ENCODE peak calls at places on chromosomes 12 and 14, in six cellular contexts. C is CD4-positive, alpha-beta T cell; L is MCF 10A; E is IMR-90; Z is brain microvascular endothelial cell; S is mucosa of descending colon. J is an unnamed sample.

GRCh38 chr12:43381879-43382278 is 170.1 kb downstream of the ADAMTS20 start:
- DNase-seq in C (no peak), L (no peak), E (no peak), Z (no peak), S (no peak), J (no peak)

GRCh38 chr12:64450711-64451486 is 1.0 kb upstream of the TBK1 start:
- DNase-seq in C (no peak), L (peak; percentile 28), E (peak; percentile 19), Z (peak; percentile 13), S (no peak), J (peak; percentile 81)

GRCh38 chr14:73463411-73463810 is 5.1 kb upstream of the NUMB start:
- DNase-seq in C (no peak), L (peak; percentile 98), E (peak; percentile 98), Z (peak; percentile 96), S (no peak), J (no peak)

GRCh38 chr12:131442337-131442918 is 268.5 kb upstream of the SFSWAP start:
- DNase-seq in C (no peak), L (no peak), E (no peak), Z (no peak), S (no peak), J (no peak)

GRCh38 chr14:45118594-45118993 is 15.7 kb downstream of the FKBP3 start:
- DNase-seq in C (no peak), L (no peak), E (no peak), Z (no peak), S (no peak), J (no peak)

GRCh38 chr12:69024413-69024812 is 91.4 kb upstream of the CPM start:
- DNase-seq in C (no peak), L (peak; percentile 96), E (no peak), Z (no peak), S (peak; percentile 89), J (peak; percentile 46)

GRCh38 chr14:105072892-105073719 is 7.9 kb upstream of the GPR132 start:
- DNase-seq in C (no peak), L (no peak), E (no peak), Z (no peak), S (peak; percentile 49), J (no peak)

GRCh38 chr14:104978774-104979691 is 859 bp upstream of the AHNAK2 start:
- DNase-seq in C (no peak), L (no peak), E (no peak), Z (no peak), S (no peak), J (no peak)

GRCh38 chr12:59372971-59373370 is 222.9 kb upstream of the SLC16A7 start:
- DNase-seq in C (no peak), L (peak; percentile 34), E (peak; percentile 21), Z (peak; percentile 43), S (no peak), J (no peak)

GRCh38 chr12:81450920-81451739 is 308.0 kb downstream of the PPFIA2 start:
- DNase-seq in C (no peak), L (peak; percentile 76), E (peak; percentile 54), Z (peak; percentile 79), S (no peak), J (peak; percentile 34)

GRCh38 chr12:12511021-12511783 is 51.5 kb downstream of the DUSP16 start:
- DNase-seq in C (no peak), L (peak; percentile 3), E (peak; percentile 12), Z (no peak), S (no peak), J (no peak)

GRCh38 chr14:72476657-72477499 is 417.0 kb downstream of the DPF3 start:
- DNase-seq in C (peak; percentile 12), L (peak; percentile 74), E (peak; percentile 53), Z (peak; percentile 87), S (no peak), J (peak; percentile 16)

GRCh38 chr14:102500190-102500661 is 9.3 kb downstream of the ANKRD9 start:
- DNase-seq in C (no peak), L (no peak), E (peak; percentile 65), Z (peak; percentile 83), S (peak; percentile 54), J (no peak)

GRCh38 chr12:111285191-111285590 is 83.7 kb downstream of the PHETA1 start:
- DNase-seq in C (no peak), L (no peak), E (no peak), Z (no peak), S (no peak), J (no peak)

GRCh38 chr12:116278667-116279066 is 1.2 kb upstream of the MED13L start:
- DNase-seq in C (no peak), L (no peak), E (no peak), Z (no peak), S (no peak), J (no peak)

GRCh38 chr12:116919247-116919671 is 8.5 kb downstream of the FBXW8 start:
- DNase-seq in C (no peak), L (no peak), E (no peak), Z (no peak), S (no peak), J (no peak)

GRCh38 chr12:122459211-122459610 is 36.7 kb upstream of the CLIP1 start:
- DNase-seq in C (no peak), L (no peak), E (no peak), Z (no peak), S (no peak), J (no peak)

GRCh38 chr14:102184678-102185040 is 45.0 kb downstream of the WDR20 start:
- DNase-seq in C (no peak), L (no peak), E (no peak), Z (no peak), S (no peak), J (no peak)

GRCh38 chr12:90129369-90130030 is 420.9 kb upstream of the ATP2B1 start:
- DNase-seq in C (no peak), L (no peak), E (no peak), Z (no peak), S (no peak), J (no peak)

DNA sequence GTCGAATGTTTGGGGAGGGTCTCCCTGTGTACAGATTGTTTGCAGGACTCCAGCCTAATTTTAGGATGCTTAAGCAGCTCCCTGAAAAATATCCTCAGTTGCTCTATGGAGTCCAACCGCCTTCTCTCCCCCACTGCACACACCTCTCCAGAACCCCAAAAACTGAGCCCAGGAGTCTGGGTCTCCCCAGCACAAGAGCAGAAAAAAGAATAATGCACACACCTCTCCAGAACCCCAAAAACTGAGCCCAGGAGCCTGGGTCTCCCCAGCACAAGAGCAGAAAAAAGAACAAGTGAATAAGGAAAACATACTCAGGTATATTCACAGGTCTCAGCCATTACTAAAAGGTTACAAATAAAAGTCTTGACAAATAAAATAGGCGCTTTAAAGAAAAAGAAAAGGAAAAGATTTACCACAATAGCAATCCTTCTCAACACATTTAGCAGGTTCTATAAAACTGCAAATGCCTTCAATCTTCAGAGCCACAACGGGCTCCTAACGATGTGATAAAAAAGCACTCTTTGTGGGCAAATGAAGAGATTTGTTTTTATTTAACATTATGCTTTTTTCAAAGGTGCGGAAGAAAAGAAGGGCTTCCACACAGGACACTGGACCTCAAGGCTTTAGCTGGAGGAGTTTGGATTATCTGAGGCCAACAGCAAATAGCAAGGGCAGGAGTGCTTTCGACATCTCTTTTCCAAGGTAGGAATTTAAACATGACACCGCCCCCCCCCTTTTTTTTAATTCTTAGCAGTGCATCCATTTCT is 8.2 kb downstream of the BCL11B start:
- DNase-seq in C (no peak), L (no peak), E (no peak), Z (no peak), S (no peak), J (no peak)
- TF ChIP-seq CTCF in C (no peak), L (no peak), E (no peak), Z (no peak), S (no peak), J (no peak)

DNA sequence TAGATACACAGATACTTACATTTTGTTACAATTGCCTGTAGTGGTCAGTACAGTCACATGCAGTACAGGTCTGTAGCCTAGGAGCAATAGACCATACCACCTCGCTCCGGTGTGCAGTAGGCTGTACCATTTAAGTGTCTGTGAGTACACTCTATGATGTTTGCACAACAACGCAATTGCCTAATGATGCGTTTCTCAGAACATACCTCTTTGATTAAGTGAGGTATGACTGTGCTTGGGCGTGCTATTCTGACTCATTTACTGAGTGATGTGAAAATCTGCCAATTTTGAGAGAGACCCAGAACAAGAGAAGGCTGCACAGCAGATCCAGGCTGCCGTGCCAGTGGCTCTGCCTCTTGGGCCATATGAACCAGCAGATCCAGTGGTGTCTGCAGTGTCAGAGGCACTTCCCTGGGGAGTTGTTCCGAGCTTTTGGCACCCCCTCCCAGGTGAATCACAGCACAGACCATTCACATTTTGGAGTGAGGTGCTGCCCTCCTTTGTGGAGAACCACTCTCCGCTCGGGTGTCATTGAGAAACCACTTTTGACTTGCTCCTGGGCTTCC is 20.4 kb downstream of the DLK1 start:
- DNase-seq in C (no peak), L (peak; percentile 99), E (peak; percentile 92), Z (peak; percentile 73), S (no peak), J (peak; percentile 56)
- TF ChIP-seq CTCF in C (no peak), L (no peak), E (peak; percentile 9), Z (no peak), S (no peak), J (no peak)

GRCh38 chr14:97349946-97350345 is 552.8 kb downstream of the VRK1 start:
- DNase-seq in C (no peak), L (no peak), E (no peak), Z (no peak), S (no peak), J (no peak)

GRCh38 chr14:97350894-97351713 is 553.9 kb downstream of the VRK1 start:
- DNase-seq in C (no peak), L (no peak), E (no peak), Z (no peak), S (no peak), J (no peak)

GRCh38 chr14:97350415-97350814 is 553.2 kb downstream of the VRK1 start:
- DNase-seq in C (no peak), L (no peak), E (no peak), Z (no peak), S (no peak), J (no peak)

GRCh38 chr14:97346675-97347074 is 549.5 kb downstream of the VRK1 start:
- DNase-seq in C (no peak), L (no peak), E (no peak), Z (no peak), S (no peak), J (no peak)
- TF ChIP-seq CTCF in C (no peak), L (no peak), E (no peak), Z (no peak), S (no peak), J (no peak)

DNA sequence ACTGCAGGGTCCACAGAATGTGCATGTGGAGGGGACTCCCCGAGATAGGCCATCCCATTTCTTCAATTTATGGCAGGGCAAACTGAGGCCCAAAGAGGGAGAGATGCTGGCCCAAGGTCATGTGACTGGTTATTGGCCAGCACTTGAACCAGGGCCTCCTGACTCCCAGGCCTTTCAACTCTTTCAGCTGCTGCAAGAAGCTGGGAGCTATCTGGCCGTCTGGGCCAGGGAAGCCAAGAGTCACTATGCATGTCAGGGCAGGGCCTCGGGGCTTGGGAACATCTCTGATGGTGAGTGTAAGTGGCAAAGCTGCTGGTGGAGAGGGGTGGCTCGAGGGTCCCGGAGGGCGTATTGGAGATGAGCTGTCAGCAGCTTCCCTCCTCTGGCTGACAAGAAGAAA is 9.5 kb upstream of the LTBP2 start:
- DNase-seq in C (no peak), L (no peak), E (no peak), Z (no peak), S (no peak), J (no peak)
- TF ChIP-seq CTCF in C (no peak), L (no peak), E (no peak), Z (no peak), S (no peak), J (no peak)

GRCh38 chr12:8032242-8033152 is at the start of gene FOXJ2:
- DNase-seq in C (peak; percentile 84), L (peak; percentile 72), E (peak; percentile 58), Z (peak; percentile 45), S (peak; percentile 87), J (no peak)
- TF ChIP-seq CTCF in C (no peak), L (no peak), E (no peak), Z (no peak), S (no peak), J (no peak)

J was measured in retinal pigment epithelial cell.